ENCODE peak calls at places on chromosomes 13 and 19, in eight cellular contexts. One of them, this sample, is unnamed.

GRCh38 chr13:109157275-109157674 is 527.9 kb downstream of the MYO16 start:
- DNase-seq in neural crest cell: no peak
- DNase-seq in activated naive CD8-positive, alpha-beta T cell treated with anti-CD3 and anti-CD28 coated beads, Interleukin-2, amount 50 U/mL, for 24 hours: no peak
- DNase-seq in ELF-1: peak
- DNase-seq in activated CD8-positive, alpha-beta memory T cell treated with anti-CD3 and anti-CD28 coated beads for 1 hour: no peak
- DNase-seq in activated T-cell treated with anti-CD3 and anti-CD28 coated beads for 1 hour: no peak
- DNase-seq in occipital lobe: no peak
- DNase-seq in A172: no peak
- DNase-seq in this sample: no peak

GRCh38 chr13:37277435-37278144 is 172.1 kb upstream of the CSNK1A1L start:
- DNase-seq in A172: peak
- DNase-seq in activated naive CD8-positive, alpha-beta T cell treated with anti-CD3 and anti-CD28 coated beads, Interleukin-2, amount 50 U/mL, for 24 hours: no peak
- DNase-seq in neural crest cell: no peak
- DNase-seq in ELF-1: no peak
- DNase-seq in occipital lobe: no peak
- DNase-seq in activated T-cell treated with anti-CD3 and anti-CD28 coated beads for 1 hour: no peak
- DNase-seq in activated CD8-positive, alpha-beta memory T cell treated with anti-CD3 and anti-CD28 coated beads for 1 hour: no peak
- DNase-seq in this sample: no peak

GRCh38 chr19:37950471-37951175 is 43.6 kb downstream of the SIPA1L3 start:
- DNase-seq in activated naive CD8-positive, alpha-beta T cell treated with anti-CD3 and anti-CD28 coated beads, Interleukin-2, amount 50 U/mL, for 24 hours: no peak
- DNase-seq in activated CD8-positive, alpha-beta memory T cell treated with anti-CD3 and anti-CD28 coated beads for 1 hour: no peak
- DNase-seq in neural crest cell: no peak
- DNase-seq in activated T-cell treated with anti-CD3 and anti-CD28 coated beads for 1 hour: no peak
- DNase-seq in ELF-1: no peak
- DNase-seq in occipital lobe: no peak
- DNase-seq in A172: no peak
- DNase-seq in this sample: no peak

GRCh38 chr19:5337886-5338595 is 2.6 kb downstream of the PTPRS start:
- DNase-seq in A172: no peak
- DNase-seq in activated naive CD8-positive, alpha-beta T cell treated with anti-CD3 and anti-CD28 coated beads, Interleukin-2, amount 50 U/mL, for 24 hours: no peak
- DNase-seq in ELF-1: peak
- DNase-seq in occipital lobe: no peak
- DNase-seq in activated T-cell treated with anti-CD3 and anti-CD28 coated beads for 1 hour: no peak
- DNase-seq in neural crest cell: no peak
- DNase-seq in activated CD8-positive, alpha-beta memory T cell treated with anti-CD3 and anti-CD28 coated beads for 1 hour: no peak
- DNase-seq in this sample: no peak

GRCh38 chr13:77928909-77929308 is 10.3 kb upstream of the EDNRB start:
- DNase-seq in ELF-1: no peak
- DNase-seq in activated CD8-positive, alpha-beta memory T cell treated with anti-CD3 and anti-CD28 coated beads for 1 hour: no peak
- DNase-seq in occipital lobe: no peak
- DNase-seq in A172: no peak
- DNase-seq in activated naive CD8-positive, alpha-beta T cell treated with anti-CD3 and anti-CD28 coated beads, Interleukin-2, amount 50 U/mL, for 24 hours: no peak
- DNase-seq in activated T-cell treated with anti-CD3 and anti-CD28 coated beads for 1 hour: no peak
- DNase-seq in neural crest cell: no peak
- DNase-seq in this sample: no peak

GRCh38 chr13:45847554-45848224 is 3.9 kb downstream of the SIAH3 start:
- DNase-seq in activated T-cell treated with anti-CD3 and anti-CD28 coated beads for 1 hour: peak
- DNase-seq in ELF-1: no peak
- DNase-seq in neural crest cell: no peak
- DNase-seq in A172: peak
- DNase-seq in activated CD8-positive, alpha-beta memory T cell treated with anti-CD3 and anti-CD28 coated beads for 1 hour: no peak
- DNase-seq in occipital lobe: no peak
- DNase-seq in activated naive CD8-positive, alpha-beta T cell treated with anti-CD3 and anti-CD28 coated beads, Interleukin-2, amount 50 U/mL, for 24 hours: no peak
- DNase-seq in this sample: no peak

GRCh38 chr19:39196860-39197562 is at the start of gene NCCRP1:
- DNase-seq in activated naive CD8-positive, alpha-beta T cell treated with anti-CD3 and anti-CD28 coated beads, Interleukin-2, amount 50 U/mL, for 24 hours: peak
- DNase-seq in ELF-1: no peak
- DNase-seq in occipital lobe: no peak
- DNase-seq in activated T-cell treated with anti-CD3 and anti-CD28 coated beads for 1 hour: no peak
- DNase-seq in activated CD8-positive, alpha-beta memory T cell treated with anti-CD3 and anti-CD28 coated beads for 1 hour: no peak
- DNase-seq in neural crest cell: no peak
- DNase-seq in A172: no peak
- DNase-seq in this sample: no peak

GRCh38 chr13:79393564-79394249 is 12.3 kb downstream of the RBM26 start:
- DNase-seq in activated CD8-positive, alpha-beta memory T cell treated with anti-CD3 and anti-CD28 coated beads for 1 hour: no peak
- DNase-seq in occipital lobe: no peak
- DNase-seq in neural crest cell: no peak
- DNase-seq in activated naive CD8-positive, alpha-beta T cell treated with anti-CD3 and anti-CD28 coated beads, Interleukin-2, amount 50 U/mL, for 24 hours: peak
- DNase-seq in ELF-1: peak
- DNase-seq in activated T-cell treated with anti-CD3 and anti-CD28 coated beads for 1 hour: peak
- DNase-seq in A172: no peak
- DNase-seq in this sample: no peak

GRCh38 chr13:27792393-27793218 is at the start of gene GSX1:
- DNase-seq in activated T-cell treated with anti-CD3 and anti-CD28 coated beads for 1 hour: peak
- DNase-seq in occipital lobe: peak
- DNase-seq in activated naive CD8-positive, alpha-beta T cell treated with anti-CD3 and anti-CD28 coated beads, Interleukin-2, amount 50 U/mL, for 24 hours: peak
- DNase-seq in neural crest cell: peak
- DNase-seq in activated CD8-positive, alpha-beta memory T cell treated with anti-CD3 and anti-CD28 coated beads for 1 hour: no peak
- DNase-seq in A172: peak
- DNase-seq in ELF-1: peak
- DNase-seq in this sample: peak

GRCh38 chr19:6448045-6448444 is 11.5 kb downstream of the SLC25A23 start:
- DNase-seq in activated T-cell treated with anti-CD3 and anti-CD28 coated beads for 1 hour: no peak
- DNase-seq in neural crest cell: no peak
- DNase-seq in activated naive CD8-positive, alpha-beta T cell treated with anti-CD3 and anti-CD28 coated beads, Interleukin-2, amount 50 U/mL, for 24 hours: no peak
- DNase-seq in A172: no peak
- DNase-seq in ELF-1: no peak
- DNase-seq in occipital lobe: no peak
- DNase-seq in activated CD8-positive, alpha-beta memory T cell treated with anti-CD3 and anti-CD28 coated beads for 1 hour: no peak
- DNase-seq in this sample: no peak

GRCh38 chr13:99215466-99215865 is 14.8 kb downstream of the UBAC2 start:
- DNase-seq in A172: no peak
- DNase-seq in ELF-1: no peak
- DNase-seq in activated naive CD8-positive, alpha-beta T cell treated with anti-CD3 and anti-CD28 coated beads, Interleukin-2, amount 50 U/mL, for 24 hours: peak
- DNase-seq in activated T-cell treated with anti-CD3 and anti-CD28 coated beads for 1 hour: peak
- DNase-seq in neural crest cell: no peak
- DNase-seq in occipital lobe: no peak
- DNase-seq in activated CD8-positive, alpha-beta memory T cell treated with anti-CD3 and anti-CD28 coated beads for 1 hour: peak
- DNase-seq in this sample: no peak

GRCh38 chr19:38735257-38735686 is 9.0 kb downstream of the CAPN12 start:
- DNase-seq in ELF-1: peak
- DNase-seq in activated T-cell treated with anti-CD3 and anti-CD28 coated beads for 1 hour: peak
- DNase-seq in occipital lobe: no peak
- DNase-seq in activated naive CD8-positive, alpha-beta T cell treated with anti-CD3 and anti-CD28 coated beads, Interleukin-2, amount 50 U/mL, for 24 hours: peak
- DNase-seq in activated CD8-positive, alpha-beta memory T cell treated with anti-CD3 and anti-CD28 coated beads for 1 hour: no peak
- DNase-seq in A172: no peak
- DNase-seq in neural crest cell: no peak
- DNase-seq in this sample: no peak

This sample was measured in left cardiac atrium.